ENCODE peak calls at places on chromosomes 6 and 20, in five cellular contexts. One of them, this sample, is unnamed.

GRCh38 chr6:22363166-22363965 is 66.5 kb upstream of the PRL start:
- DNase-seq in heart right ventricle: no peak
- DNase-seq in A673: no peak
- DNase-seq in astrocyte: no peak
- DNase-seq in uterus: no peak
- DNase-seq in this sample: peak; percentile 87

GRCh38 chr20:24018796-24019195 is 30.2 kb upstream of the GGTLC1 start:
- DNase-seq in astrocyte: no peak
- DNase-seq in heart right ventricle: no peak
- DNase-seq in uterus: no peak
- DNase-seq in A673: no peak
- DNase-seq in this sample: peak; percentile 25

GRCh38 chr20:41889125-41889870 is 271.1 kb upstream of the CHD6 start:
- DNase-seq in heart right ventricle: no peak
- DNase-seq in astrocyte: no peak
- DNase-seq in A673: peak; percentile 57
- DNase-seq in uterus: no peak
- DNase-seq in this sample: no peak

GRCh38 chr20:45463113-45463512 is 6.4 kb upstream of the WFDC2 start:
- DNase-seq in heart right ventricle: no peak
- DNase-seq in uterus: no peak
- DNase-seq in astrocyte: no peak
- DNase-seq in A673: no peak
- DNase-seq in this sample: no peak

GRCh38 chr20:5434116-5434515 is 117.4 kb upstream of the PROKR2 start:
- DNase-seq in heart right ventricle: no peak
- DNase-seq in astrocyte: no peak
- DNase-seq in uterus: no peak
- DNase-seq in A673: no peak
- DNase-seq in this sample: no peak

GRCh38 chr20:12053348-12053747 is 135.7 kb downstream of the BTBD3 start:
- DNase-seq in heart right ventricle: no peak
- DNase-seq in uterus: no peak
- DNase-seq in astrocyte: peak; percentile 83
- DNase-seq in A673: peak; percentile 35
- DNase-seq in this sample: peak; percentile 40

GRCh38 chr6:169169375-169169774 is 84.3 kb downstream of the THBS2 start:
- DNase-seq in uterus: no peak
- DNase-seq in heart right ventricle: no peak
- DNase-seq in A673: no peak
- DNase-seq in astrocyte: no peak
- DNase-seq in this sample: no peak

GRCh38 chr6:122122686-122123085 is 276.8 kb upstream of the HSF2 start:
- DNase-seq in heart right ventricle: no peak
- DNase-seq in A673: no peak
- DNase-seq in astrocyte: no peak
- DNase-seq in uterus: no peak
- DNase-seq in this sample: no peak

GRCh38 chr6:3759656-3760245 is 8.2 kb upstream of the PXDC1 start:
- DNase-seq in heart right ventricle: no peak
- DNase-seq in uterus: no peak
- DNase-seq in astrocyte: peak; percentile 95
- DNase-seq in A673: no peak
- DNase-seq in this sample: peak; percentile 61

GRCh38 chr6:107419747-107420146 is 39.6 kb downstream of the PDSS2 start:
- DNase-seq in heart right ventricle: no peak
- DNase-seq in uterus: no peak
- DNase-seq in A673: no peak
- DNase-seq in astrocyte: no peak
- DNase-seq in this sample: no peak

GRCh38 chr20:17010181-17010580 is 216.7 kb upstream of the PCSK2 start:
- DNase-seq in A673: no peak
- DNase-seq in uterus: no peak
- DNase-seq in astrocyte: no peak
- DNase-seq in heart right ventricle: no peak
- DNase-seq in this sample: no peak

GRCh38 chr6:143958839-143959399 is 49.1 kb downstream of the PLAGL1 start:
- DNase-seq in heart right ventricle: no peak
- DNase-seq in A673: no peak
- DNase-seq in astrocyte: no peak
- DNase-seq in uterus: no peak
- DNase-seq in this sample: no peak

GRCh38 chr20:38179846-38180245 is 14.8 kb upstream of the TGM2 start:
- DNase-seq in heart right ventricle: no peak
- DNase-seq in astrocyte: no peak
- DNase-seq in uterus: peak; percentile 5
- DNase-seq in A673: no peak
- DNase-seq in this sample: no peak

GRCh38 chr6:16712250-16712930 is 48.9 kb downstream of the ATXN1 start:
- DNase-seq in heart right ventricle: no peak
- DNase-seq in astrocyte: no peak
- DNase-seq in A673: peak; percentile 47
- DNase-seq in uterus: no peak
- DNase-seq in this sample: no peak

GRCh38 chr6:139236105-139236504 is 55.7 kb downstream of the TXLNB start:
- DNase-seq in uterus: no peak
- DNase-seq in heart right ventricle: no peak
- DNase-seq in A673: no peak
- DNase-seq in astrocyte: no peak
- DNase-seq in this sample: no peak

GRCh38 chr6:166540631-166541331 is 45.7 kb downstream of the RAMACL start:
- DNase-seq in heart right ventricle: peak; percentile 54
- DNase-seq in uterus: no peak
- DNase-seq in astrocyte: peak; percentile 33
- DNase-seq in A673: peak; percentile 29
- DNase-seq in this sample: no peak

GRCh38 chr6:3438190-3439167 is 18.4 kb downstream of the SLC22A23 start:
- DNase-seq in uterus: no peak
- DNase-seq in astrocyte: peak; percentile 89
- DNase-seq in heart right ventricle: no peak
- DNase-seq in A673: peak; percentile 81
- DNase-seq in this sample: peak; percentile 67

GRCh38 chr6:151240861-151241642 is 1.3 kb downstream of the AKAP12 start:
- DNase-seq in heart right ventricle: peak; percentile 29
- DNase-seq in astrocyte: peak; percentile 85
- DNase-seq in uterus: peak; percentile 65
- DNase-seq in A673: peak; percentile 65
- DNase-seq in this sample: peak; percentile 40

GRCh38 chr6:36927691-36928546 is 26.6 kb upstream of the PI16 start:
- DNase-seq in heart right ventricle: peak; percentile 27
- DNase-seq in astrocyte: peak; percentile 36
- DNase-seq in uterus: no peak
- DNase-seq in A673: no peak
- DNase-seq in this sample: no peak

GRCh38 chr20:46720776-46721425 is 11.5 kb downstream of the SLC2A10 start:
- DNase-seq in uterus: no peak
- DNase-seq in A673: no peak
- DNase-seq in heart right ventricle: no peak
- DNase-seq in astrocyte: peak; percentile 13
- DNase-seq in this sample: no peak

GRCh38 chr20:840858-841567 is 7.5 kb downstream of the FAM110A start:
- DNase-seq in uterus: no peak
- DNase-seq in A673: no peak
- DNase-seq in heart right ventricle: no peak
- DNase-seq in astrocyte: no peak
- DNase-seq in this sample: no peak

GRCh38 chr20:840503-840857 is 7.0 kb downstream of the FAM110A start:
- DNase-seq in uterus: no peak
- DNase-seq in heart right ventricle: no peak
- DNase-seq in astrocyte: no peak
- DNase-seq in A673: no peak
- DNase-seq in this sample: no peak

GRCh38 chr20:841568-842546 is 8.3 kb downstream of the FAM110A start:
- DNase-seq in astrocyte: no peak
- DNase-seq in uterus: no peak
- DNase-seq in heart right ventricle: no peak
- DNase-seq in A673: no peak
- DNase-seq in this sample: no peak

GRCh38 chr20:839015-839414 is 5.5 kb downstream of the FAM110A start:
- DNase-seq in heart right ventricle: no peak
- DNase-seq in uterus: no peak
- DNase-seq in astrocyte: no peak
- DNase-seq in A673: no peak
- DNase-seq in this sample: no peak

DNA sequence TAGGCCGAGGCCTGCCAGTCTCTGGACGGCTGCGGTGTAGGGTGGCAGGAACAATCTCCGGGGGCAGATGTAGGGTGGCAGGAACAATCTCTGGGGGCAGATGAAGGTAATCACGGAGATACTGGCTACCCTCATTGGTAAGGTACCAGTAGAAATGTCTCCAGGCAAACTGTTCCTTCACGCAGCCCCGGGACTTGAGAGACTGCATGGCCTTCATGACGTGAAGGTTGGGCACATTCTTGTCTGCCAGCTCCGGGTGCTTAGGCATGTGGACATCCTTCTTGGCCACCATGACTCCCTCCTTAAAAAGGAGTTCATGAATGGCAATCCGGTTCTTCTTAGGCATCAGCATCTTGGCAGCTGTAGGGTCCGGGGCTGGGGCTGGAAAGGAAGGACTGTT is 6.1 kb downstream of the FAM110A start:
- DNase-seq in uterus: no peak
- DNase-seq in heart right ventricle: no peak
- DNase-seq in astrocyte: no peak
- DNase-seq in A673: no peak
- DNase-seq in this sample: no peak
- H3K4me1 ChIP-seq in uterus: no peaks in the 10 kb centered on the region
- H3K4me1 ChIP-seq in heart right ventricle: peaks cover 70% of the 10 kb centered on the region
- H3K4me1 ChIP-seq in astrocyte: peaks cover 4% of the 10 kb centered on the region
- H3K4me1 ChIP-seq in A673: peaks cover 16% of the 10 kb centered on the region
- H3K4me1 ChIP-seq in this sample: peaks cover 38% of the 10 kb centered on the region

DNA sequence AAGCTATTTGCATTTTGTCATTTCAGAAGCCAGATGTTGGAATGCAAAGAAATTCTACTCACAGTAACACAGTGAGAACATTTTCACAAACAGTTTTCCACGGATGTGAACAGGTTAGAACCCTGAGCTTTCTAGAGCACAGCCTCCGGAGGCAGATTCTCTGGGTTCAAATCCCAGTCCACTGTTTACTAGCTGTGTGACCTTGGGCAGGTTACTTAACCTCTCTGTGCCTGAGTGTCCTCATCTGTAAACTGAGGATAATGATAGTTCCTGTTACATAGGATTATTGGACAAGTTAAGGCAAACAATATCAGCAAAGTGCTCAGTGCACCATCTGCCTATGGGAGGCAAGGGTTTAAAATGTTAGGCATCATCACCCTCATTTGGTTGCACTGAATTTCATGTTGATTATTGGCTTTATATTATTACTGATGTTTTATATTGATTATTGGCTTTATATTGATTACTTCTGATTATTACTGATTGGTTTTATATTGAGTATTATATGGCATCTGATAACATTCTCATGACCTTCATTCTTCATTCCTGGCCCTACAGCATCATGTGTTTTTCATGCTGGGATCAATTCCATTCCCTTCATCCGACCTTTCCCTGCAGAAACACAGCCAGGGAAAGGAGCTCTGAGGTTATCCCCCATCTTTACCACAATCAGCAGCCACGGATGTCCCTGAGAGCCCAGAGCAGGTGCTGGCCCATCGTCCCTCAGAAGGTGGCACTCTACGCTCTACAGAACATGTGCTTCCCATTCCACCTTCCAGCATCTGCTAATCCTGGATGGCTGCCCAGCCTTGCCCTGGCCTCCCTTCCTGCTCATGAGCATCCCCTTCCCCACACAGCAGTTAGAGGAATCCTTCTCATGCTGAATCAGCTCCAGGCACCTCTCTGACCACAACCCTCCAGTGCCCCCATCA is 283.1 kb downstream of the PREX1 start:
- DNase-seq in heart right ventricle: no peak
- DNase-seq in astrocyte: no peak
- DNase-seq in uterus: no peak
- DNase-seq in A673: peak; percentile 5
- DNase-seq in this sample: no peak
- H3K27me3 ChIP-seq in heart right ventricle: peaks cover 39% of the 10 kb centered on the region
- H3K27me3 ChIP-seq in astrocyte: peaks cover 4% of the 10 kb centered on the region
- H3K27me3 ChIP-seq in uterus: no peaks in the 10 kb centered on the region
- H3K27me3 ChIP-seq in A673: peaks cover 39% of the 10 kb centered on the region
- H3K27me3 ChIP-seq in this sample: no peaks in the 10 kb centered on the region

DNA sequence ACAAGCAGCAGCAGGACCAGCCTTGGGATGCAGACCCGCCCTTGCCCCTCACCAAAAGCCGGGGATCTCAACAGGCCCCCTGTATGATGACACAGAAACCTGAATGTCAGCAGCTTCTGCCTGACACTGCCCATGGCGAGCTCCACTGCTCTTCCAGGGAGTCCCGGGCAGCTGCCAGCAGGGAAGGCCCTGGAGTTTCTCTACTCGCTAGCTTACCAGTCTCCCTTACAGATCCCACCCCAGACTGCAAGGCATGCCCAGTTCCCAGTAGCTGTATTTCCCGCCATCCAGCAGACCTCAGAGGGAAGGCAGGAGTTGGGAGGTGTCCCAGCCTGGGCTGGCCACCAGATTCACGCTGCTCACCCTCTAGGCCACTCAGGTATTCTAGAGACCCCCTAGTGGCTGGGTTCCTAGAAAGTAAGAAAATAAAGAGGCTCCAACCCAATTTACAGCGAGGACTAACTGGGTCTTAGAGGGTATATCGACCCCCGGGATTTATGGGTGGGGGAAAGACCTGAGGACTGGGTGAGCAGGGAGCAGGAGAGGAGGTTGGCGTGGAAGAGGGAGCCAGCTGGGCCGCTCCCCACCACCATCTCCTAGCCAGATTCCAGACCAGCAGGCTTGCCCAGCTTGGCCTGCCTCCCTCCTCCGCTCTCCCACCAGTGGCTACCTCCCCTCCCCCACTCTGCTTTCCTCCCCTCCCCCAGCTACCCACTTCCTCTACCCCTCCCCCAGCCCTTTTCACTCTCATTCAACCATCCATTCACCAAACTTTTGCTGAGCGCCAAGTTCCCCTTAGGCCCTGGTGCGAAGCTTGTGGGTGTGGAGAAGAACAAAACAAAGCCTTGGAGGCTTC is 9.7 kb upstream of the HMGA1 start:
- DNase-seq in astrocyte: no peak
- DNase-seq in uterus: no peak
- DNase-seq in heart right ventricle: no peak
- DNase-seq in A673: no peak
- DNase-seq in this sample: no peak
- TF ChIP-seq CTCF in astrocyte: no peak
- TF ChIP-seq CTCF in uterus: no peak
- TF ChIP-seq CTCF in heart right ventricle: no peak
- TF ChIP-seq CTCF in A673: no peak
- TF ChIP-seq CTCF in this sample: peak; percentile 7

DNA sequence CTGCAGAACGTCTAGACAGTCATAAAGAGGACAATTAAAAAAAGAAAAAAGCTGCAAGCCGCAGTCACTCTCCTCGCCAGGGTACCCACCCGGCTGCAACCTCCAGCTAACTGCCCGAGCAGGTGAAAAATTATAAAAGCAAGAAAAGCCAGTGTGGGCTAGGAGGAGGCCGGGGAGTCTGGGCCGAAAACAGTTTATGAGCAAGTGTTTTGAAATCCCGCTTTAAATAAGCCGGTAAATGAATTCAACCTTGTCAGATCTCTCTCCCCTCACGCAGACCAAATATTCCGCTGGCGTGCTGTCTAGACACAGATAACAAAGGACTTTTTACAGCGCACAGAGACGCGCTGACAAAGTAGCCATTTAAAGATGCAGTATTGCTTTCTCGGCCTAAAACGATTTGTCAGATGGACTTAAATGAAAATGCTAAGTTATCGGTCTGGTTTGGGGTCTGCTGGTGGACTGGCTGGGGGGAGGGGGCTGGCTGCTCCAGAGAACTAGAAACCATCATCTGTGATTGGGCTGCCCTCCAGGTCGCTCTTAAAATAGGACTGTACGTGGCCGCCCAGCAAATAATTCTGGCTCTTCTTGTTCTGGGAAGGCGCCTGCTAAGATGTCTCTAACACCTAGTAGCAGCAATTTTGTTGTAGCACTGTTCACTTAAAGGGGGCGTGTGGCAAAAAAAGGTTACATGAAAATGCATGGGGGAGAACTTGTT is 24.5 kb downstream of the PMEPA1 start:
- DNase-seq in A673: peak; percentile 28
- DNase-seq in heart right ventricle: peak; percentile 35
- DNase-seq in uterus: no peak
- DNase-seq in astrocyte: peak; percentile 68
- DNase-seq in this sample: no peak
- H3K4me1 ChIP-seq in A673: peaks cover 6% of the 10 kb centered on the region
- H3K4me1 ChIP-seq in heart right ventricle: peaks cover 36% of the 10 kb centered on the region
- H3K4me1 ChIP-seq in uterus: no peaks in the 10 kb centered on the region
- H3K4me1 ChIP-seq in astrocyte: peaks cover 70% of the 10 kb centered on the region
- H3K4me1 ChIP-seq in this sample: peaks cover 34% of the 10 kb centered on the region

This sample was measured in foreskin keratinocyte.